ENCODE peak calls at places on chromosomes 16 and 17, in six cellular contexts. E, Z, F, C, K and T are unnamed samples.

GRCh38 chr17:8611671-8612298 is 18.7 kb downstream of the MYH10 start:
- ATAC-seq in E (no peak), Z (no peak), F (no peak), C (peak), K (no peak), T (no peak)

GRCh38 chr16:30760577-30761426 is 1.1 kb downstream of the CFAP119 start:
- ATAC-seq in E (no peak), Z (no peak), F (no peak), C (no peak), K (no peak), T (no peak)

GRCh38 chr16:4701791-4702465 is 8.6 kb downstream of the NUDT16L1 start:
- ATAC-seq in E (no peak), Z (peak), F (no peak), C (no peak), K (no peak), T (no peak)

GRCh38 chr16:4360538-4361021 is 9.5 kb upstream of the PAM16 start:
- ATAC-seq in E (peak), Z (peak), F (no peak), C (peak), K (peak), T (no peak)

GRCh38 chr16:23316232-23316631 is 14.1 kb downstream of the SCNN1B start:
- ATAC-seq in E (no peak), Z (no peak), F (no peak), C (no peak), K (no peak), T (no peak)

GRCh38 chr17:73203135-73203787 is 10.4 kb downstream of the COG1 start:
- ATAC-seq in E (no peak), Z (peak), F (no peak), C (no peak), K (peak), T (peak)

GRCh38 chr17:4483012-4483840 is 15.5 kb upstream of the SPNS2 start:
- ATAC-seq in E (peak), Z (no peak), F (peak), C (no peak), K (no peak), T (no peak)

GRCh38 chr17:75996665-75997590 is 3.7 kb upstream of the CDK3 start:
- ATAC-seq in E (no peak), Z (peak), F (peak), C (no peak), K (peak), T (no peak)

GRCh38 chr17:39679521-39680192 is 8.2 kb downstream of the PGAP3 start:
- ATAC-seq in E (no peak), Z (no peak), F (no peak), C (no peak), K (peak), T (no peak)

GRCh38 chr17:16568541-16569357 is at the start of gene ZNF287:
- ATAC-seq in E (peak), Z (no peak), F (peak), C (peak), K (peak), T (peak)
- TF ChIP-seq EP300 in E (no peak), Z (no peak), F (no peak), C (no peak), K (no peak), T (no peak)

DNA sequence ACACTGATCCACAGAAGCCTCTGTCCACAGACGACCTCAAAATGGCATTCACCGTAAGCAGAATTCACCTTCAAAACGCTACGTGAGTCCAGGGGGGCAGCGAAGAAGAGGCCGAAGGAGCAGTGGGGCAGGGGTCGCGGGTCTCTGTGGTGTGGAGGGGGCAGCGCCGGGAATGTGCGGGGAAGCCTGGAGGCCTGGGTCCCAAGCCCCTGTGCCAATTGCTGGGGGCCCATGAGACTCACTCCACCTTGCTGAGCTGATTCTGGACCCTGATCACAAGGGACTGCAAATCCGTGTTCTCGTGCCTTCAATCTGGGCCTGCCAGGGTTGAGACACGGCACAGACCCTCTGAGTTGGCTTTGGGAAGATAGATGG is 43.3 kb upstream of the SMPD3 start:
- ATAC-seq in E (no peak), Z (no peak), F (no peak), C (no peak), K (no peak), T (no peak)
- H3K27ac ChIP-seq in E (no peak), Z (no peak), F (no peak), C (no peak), K (no peak), T (no peak)

GRCh38 chr16:67429053-67429798 is 1.7 kb upstream of the HSD11B2 start:
- ATAC-seq in E (no peak), Z (peak), F (no peak), C (no peak), K (no peak), T (no peak)
- TF ChIP-seq EP300 in E (no peak), Z (no peak), F (no peak), C (no peak), K (no peak), T (no peak)

DNA sequence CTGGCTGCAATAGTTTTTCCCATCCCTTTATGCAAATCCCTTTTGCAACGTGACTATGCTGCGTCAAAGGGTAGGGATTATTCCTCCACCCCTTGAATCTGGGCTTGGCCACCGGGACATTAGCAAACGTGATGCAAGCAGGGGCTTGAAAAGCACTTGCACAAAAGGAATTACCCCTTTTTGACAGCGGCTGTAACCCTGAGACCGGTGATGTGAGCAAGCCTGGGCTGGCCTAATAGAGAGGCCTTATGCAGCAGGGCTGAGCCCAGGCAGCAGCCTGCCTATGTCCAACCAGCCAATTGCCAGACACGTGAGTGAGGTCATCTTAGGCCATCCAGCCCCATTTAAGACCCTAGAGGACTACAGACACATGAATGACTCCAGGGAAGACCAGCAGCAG is 30.4 kb upstream of the PAFAH1B1 start:
- ATAC-seq in E (peak), Z (peak), F (no peak), C (peak), K (no peak), T (no peak)
- H3K27ac ChIP-seq in E (no peak), Z (no peak), F (no peak), C (no peak), K (no peak), T (no peak)

GRCh38 chr16:8797364-8798173 is at the start of the genes PMM2 and TMEM186:
- ATAC-seq in E (peak), Z (peak), F (peak), C (peak), K (peak), T (peak)
- TF ChIP-seq EP300 in E (no peak), Z (peak), F (no peak), C (no peak), K (no peak), T (no peak)

GRCh38 chr16:85765767-85766166 is 14.9 kb upstream of the C16orf74 start:
- ATAC-seq in E (no peak), Z (peak), F (no peak), C (no peak), K (no peak), T (no peak)

GRCh38 chr16:85761866-85762265 is 11.0 kb upstream of the C16orf74 start:
- ATAC-seq in E (no peak), Z (no peak), F (no peak), C (no peak), K (no peak), T (no peak)

GRCh38 chr16:85763616-85764015 is 12.7 kb upstream of the C16orf74 start:
- ATAC-seq in E (no peak), Z (no peak), F (no peak), C (no peak), K (no peak), T (no peak)

GRCh38 chr16:85765273-85765672 is 14.4 kb upstream of the C16orf74 start:
- ATAC-seq in E (no peak), Z (no peak), F (no peak), C (no peak), K (no peak), T (no peak)

GRCh38 chr16:85762970-85763369 is 12.1 kb upstream of the C16orf74 start:
- ATAC-seq in E (no peak), Z (no peak), F (peak), C (no peak), K (no peak), T (no peak)
- H3K27ac ChIP-seq in E (no peak), Z (no peak), F (no peak), C (no peak), K (no peak), T (no peak)